ENCODE peak calls at places on chromosomes 16 and 17, in eight cellular contexts. H is naive thymus-derived CD4-positive, alpha-beta T cell; E is stimulated activated CD4-positive, alpha-beta T cell treated with anti-CD3 and anti-CD28 coated beads, Interleukin-4, amount 100 ng/mL, for 48 hours; L is effector memory CD4-positive, alpha-beta T cell; Y is Daoy; M is GM19239; P is CD4-positive, alpha-beta T cell; X is T-helper 17 cell. R is an unnamed sample.

GRCh38 chr16:58500329-58501241 is 642 bp downstream of the NDRG4 start:
- DNase-seq in E (no peak), X (no peak), H (no peak), M (no peak), P (no peak), L (no peak), Y (no peak), R (no peak)

GRCh38 chr16:17002557-17002956 is 468.2 kb downstream of the XYLT1 start:
- DNase-seq in L (no peak), Y (no peak), E (no peak), H (no peak), M (no peak), P (no peak), X (no peak), R (no peak)

GRCh38 chr16:65070831-65071230 is 51.0 kb downstream of the CDH11 start:
- DNase-seq in Y (peak), H (no peak), M (no peak), X (no peak), E (no peak), P (no peak), L (no peak), R (peak)

GRCh38 chr16:24988593-24989338 is 26.4 kb downstream of the ARHGAP17 start:
- DNase-seq in L (no peak), Y (peak), M (no peak), H (no peak), E (no peak), P (no peak), X (no peak), R (no peak)

GRCh38 chr16:66204761-66205160 is 161.7 kb upstream of the CDH5 start:
- DNase-seq in L (no peak), P (no peak), H (no peak), Y (no peak), X (no peak), E (no peak), M (no peak), R (no peak)

GRCh38 chr17:40346768-40347154 is 17.8 kb downstream of the GJD3 start:
- DNase-seq in H (no peak), P (no peak), E (no peak), X (no peak), Y (no peak), L (peak), M (no peak), R (no peak)

GRCh38 chr17:81386646-81387234 is 8.5 kb upstream of the BAHCC1 start:
- DNase-seq in L (no peak), Y (no peak), P (no peak), M (no peak), E (no peak), H (no peak), X (no peak), R (no peak)

GRCh38 chr16:31429314-31429713 is 1.2 kb upstream of the COX6A2 start:
- DNase-seq in L (no peak), M (no peak), H (no peak), Y (no peak), E (no peak), P (no peak), X (no peak), R (no peak)

GRCh38 chr17:16328997-16329396 is 24.3 kb downstream of the CENPV start:
- DNase-seq in M (no peak), Y (no peak), P (no peak), X (no peak), E (no peak), L (no peak), H (no peak), R (no peak)

GRCh38 chr17:35540589-35541404 is 3.3 kb upstream of the SLFN12L start:
- DNase-seq in E (no peak), P (no peak), M (no peak), H (peak), Y (peak), L (no peak), X (no peak), R (no peak)

GRCh38 chr16:84449156-84450140 is 55.0 kb downstream of the MEAK7 start:
- DNase-seq in E (no peak), X (no peak), L (no peak), M (no peak), P (no peak), Y (no peak), H (no peak), R (no peak)

GRCh38 chr17:34579979-34580684 is 750 bp downstream of the TMEM132E start:
- DNase-seq in H (no peak), Y (peak), E (no peak), M (no peak), L (no peak), X (no peak), P (no peak), R (no peak)

GRCh38 chr17:68789203-68789962 is 165.8 kb downstream of the ABCA8 start:
- DNase-seq in M (no peak), E (no peak), Y (no peak), H (no peak), P (no peak), X (no peak), L (no peak), R (no peak)

GRCh38 chr17:63434951-63435571 is 11.0 kb downstream of the CYB561 start:
- DNase-seq in L (peak), E (no peak), P (peak), X (no peak), Y (peak), M (no peak), H (peak), R (no peak)

GRCh38 chr17:83133302-83134121 is 54.1 kb downstream of the METRNL start:
- DNase-seq in X (no peak), L (no peak), Y (peak), E (no peak), M (no peak), P (no peak), H (no peak), R (no peak)

GRCh38 chr17:44115585-44116415 is 7.6 kb downstream of the HDAC5 start:
- DNase-seq in E (no peak), X (no peak), H (no peak), Y (peak), P (no peak), L (no peak), M (no peak), R (no peak)

GRCh38 chr17:80096531-80097306 is 4.7 kb upstream of the GAA start:
- DNase-seq in X (no peak), H (no peak), M (no peak), Y (no peak), P (no peak), L (no peak), E (no peak), R (no peak)

GRCh38 chr17:8190506-8190905 is 526 bp upstream of the BORCS6 start:
- DNase-seq in E (no peak), X (no peak), L (no peak), H (no peak), Y (no peak), P (no peak), M (no peak), R (no peak)

GRCh38 chr17:7130626-7131467 is 16.2 kb upstream of the ASGR2 start:
- DNase-seq in L (no peak), E (no peak), X (no peak), H (no peak), Y (no peak), M (no peak), P (no peak), R (no peak)

GRCh38 chr17:59899099-59899498 is 6.2 kb downstream of the RPS6KB1 start:
- DNase-seq in L (no peak), Y (no peak), H (no peak), E (no peak), M (no peak), P (no peak), X (no peak), R (no peak)

GRCh38 chr17:42436401-42436800 is 13.3 kb upstream of the CAVIN1 start:
- DNase-seq in M (no peak), H (no peak), Y (peak), E (no peak), P (no peak), X (no peak), L (no peak), R (peak)

GRCh38 chr17:47649153-47649971 is at the start of gene KPNB1:
- DNase-seq in H (peak), L (peak), M (peak), Y (peak), X (peak), E (peak), P (peak), R (peak)

GRCh38 chr16:51556694-51557327 is 405.7 kb upstream of the SALL1 start:
- DNase-seq in X (no peak), M (no peak), P (no peak), Y (peak), H (no peak), E (no peak), L (no peak), R (peak)

GRCh38 chr16:10171225-10171624 is 11.0 kb downstream of the GRIN2A start:
- DNase-seq in P (no peak), Y (peak), E (no peak), L (no peak), X (no peak), M (no peak), H (no peak), R (no peak)

GRCh38 chr16:24986512-24987303 is 28.5 kb downstream of the ARHGAP17 start:
- DNase-seq in E (no peak), L (no peak), X (no peak), Y (peak), M (no peak), H (no peak), P (no peak), R (peak)

GRCh38 chr16:65621640-65622039 is 499.8 kb upstream of the CDH11 start:
- DNase-seq in M (no peak), Y (no peak), H (no peak), X (no peak), P (no peak), E (no peak), L (no peak), R (no peak)

GRCh38 chr16:79170565-79171242 is 429.8 kb downstream of the MAF start:
- DNase-seq in E (no peak), H (no peak), M (no peak), Y (no peak), X (no peak), L (no peak), P (no peak), R (no peak)

R was measured in AG04449.